ENCODE peak calls at places on chromosomes 3 and 15, in six cellular contexts. D is natural killer cell, I is sigmoid colon, A is Peyer's patch, Q is left lung, P is suprapubic skin. O is an unnamed sample.

GRCh38 chr3:124834723-124835718 is 52.1 kb downstream of the ITGB5 start:
- DNase-seq in I (peak; percentile 78), D (peak; percentile 20), Q (no peak), P (peak; percentile 68), A (peak; percentile 58), O (peak; percentile 20)

GRCh38 chr3:20648921-20649381 is 462.9 kb upstream of the SGO1 start:
- DNase-seq in A (no peak), Q (no peak), P (no peak), D (no peak), I (no peak), O (no peak)

GRCh38 chr3:32202496-32202895 is 36.0 kb upstream of the CMTM8 start:
- DNase-seq in P (no peak), A (no peak), D (no peak), I (no peak), Q (no peak), O (no peak)

GRCh38 chr3:39141211-39141995 is 12.0 kb downstream of the CSRNP1 start:
- DNase-seq in D (no peak), I (peak; percentile 72), Q (peak; percentile 90), P (peak; percentile 88), A (peak; percentile 28), O (no peak)

GRCh38 chr15:55267401-55268053 is 22.1 kb downstream of the RAB27A start:
- DNase-seq in I (no peak), A (peak; percentile 81), D (peak; percentile 68), Q (peak; percentile 88), P (no peak), O (no peak)

GRCh38 chr3:112822116-112823055 is 24.3 kb downstream of the CD200R1L start:
- DNase-seq in Q (no peak), P (no peak), D (no peak), A (no peak), I (no peak), O (no peak)

GRCh38 chr3:41272667-41273066 is 73.4 kb downstream of the CTNNB1 start:
- DNase-seq in A (no peak), D (no peak), P (no peak), I (no peak), Q (no peak), O (no peak)

GRCh38 chr3:111307676-111308075 is 234.3 kb upstream of the CD96 start:
- DNase-seq in A (no peak), Q (no peak), I (no peak), P (no peak), D (no peak), O (no peak)

GRCh38 chr15:65336767-65337435 is 32.4 kb downstream of the RNU5B-1 start:
- DNase-seq in I (no peak), P (no peak), Q (no peak), A (no peak), D (no peak), O (no peak)

GRCh38 chr3:47239929-47240328 is 42.7 kb downstream of the KIF9 start:
- DNase-seq in I (no peak), A (no peak), Q (no peak), P (no peak), D (no peak), O (no peak)

GRCh38 chr3:72295276-72295973 is 510.5 kb upstream of the PROK2 start:
- DNase-seq in P (no peak), A (no peak), D (no peak), Q (no peak), I (no peak), O (no peak)

GRCh38 chr3:31105438-31106077 is 211.1 kb upstream of the GADL1 start:
- DNase-seq in D (no peak), I (no peak), P (no peak), Q (no peak), A (no peak), O (no peak)

GRCh38 chr3:126349611-126350501 is 7.4 kb downstream of the KLF15 start:
- DNase-seq in A (no peak), P (peak; percentile 56), Q (peak; percentile 54), D (peak; percentile 10), I (peak; percentile 56), O (no peak)

GRCh38 chr3:157130138-157130880 is 29.6 kb downstream of the CCNL1 start:
- DNase-seq in I (peak; percentile 77), P (peak; percentile 81), D (peak; percentile 46), A (peak; percentile 74), Q (no peak), O (peak; percentile 57)

GRCh38 chr15:94107652-94108051 is 123.7 kb upstream of the MCTP2 start:
- DNase-seq in D (no peak), I (no peak), Q (no peak), P (no peak), A (no peak), O (no peak)

GRCh38 chr3:16477501-16477900 is 36.0 kb downstream of the RFTN1 start:
- DNase-seq in A (no peak), D (no peak), Q (no peak), I (no peak), P (no peak), O (no peak)

GRCh38 chr3:71607364-71607763 is 23.8 kb upstream of the FOXP1 start:
- DNase-seq in A (no peak), P (no peak), Q (no peak), D (no peak), I (no peak), O (no peak)

GRCh38 chr3:44584646-44585501 is at the start of gene ZNF660:
- DNase-seq in I (peak; percentile 84), D (peak; percentile 26), P (peak; percentile 66), Q (peak; percentile 79), A (no peak), O (peak; percentile 68)

GRCh38 chr15:41512512-41513281 is 930 bp downstream of the LTK start:
- DNase-seq in I (no peak), P (no peak), D (peak; percentile 34), Q (peak; percentile 88), A (peak; percentile 35), O (no peak)

GRCh38 chr15:57388199-57388863 is 12.0 kb downstream of the CGNL1 start:
- DNase-seq in I (no peak), P (no peak), A (no peak), Q (no peak), D (no peak), O (no peak)

GRCh38 chr3:28348286-28348636 is 260 bp upstream of the ZCWPW2 start:
- DNase-seq in I (no peak), D (no peak), P (peak; percentile 97), A (no peak), Q (no peak), O (no peak)

GRCh38 chr15:89115547-89115946 is 27.3 kb downstream of the ABHD2 start:
- DNase-seq in P (no peak), I (no peak), A (no peak), D (no peak), Q (no peak), O (peak; percentile 16)

GRCh38 chr15:42035362-42035761 is 14.5 kb upstream of the PLA2G4E start:
- DNase-seq in I (no peak), P (no peak), A (peak; percentile 32), Q (no peak), D (no peak), O (no peak)

GRCh38 chr15:40928351-40928974 is 677 bp upstream of the DLL4 start:
- DNase-seq in I (no peak), A (peak; percentile 23), P (no peak), D (no peak), Q (no peak), O (no peak)

GRCh38 chr3:14497321-14497720 is 42.8 kb downstream of the GRIP2 start:
- DNase-seq in Q (no peak), P (peak; percentile 27), D (no peak), A (no peak), I (no peak), O (no peak)
- TF ChIP-seq CTCF in Q (no peak), P (no peak), D (no peak), A (no peak), I (no peak), O (no peak)

DNA sequence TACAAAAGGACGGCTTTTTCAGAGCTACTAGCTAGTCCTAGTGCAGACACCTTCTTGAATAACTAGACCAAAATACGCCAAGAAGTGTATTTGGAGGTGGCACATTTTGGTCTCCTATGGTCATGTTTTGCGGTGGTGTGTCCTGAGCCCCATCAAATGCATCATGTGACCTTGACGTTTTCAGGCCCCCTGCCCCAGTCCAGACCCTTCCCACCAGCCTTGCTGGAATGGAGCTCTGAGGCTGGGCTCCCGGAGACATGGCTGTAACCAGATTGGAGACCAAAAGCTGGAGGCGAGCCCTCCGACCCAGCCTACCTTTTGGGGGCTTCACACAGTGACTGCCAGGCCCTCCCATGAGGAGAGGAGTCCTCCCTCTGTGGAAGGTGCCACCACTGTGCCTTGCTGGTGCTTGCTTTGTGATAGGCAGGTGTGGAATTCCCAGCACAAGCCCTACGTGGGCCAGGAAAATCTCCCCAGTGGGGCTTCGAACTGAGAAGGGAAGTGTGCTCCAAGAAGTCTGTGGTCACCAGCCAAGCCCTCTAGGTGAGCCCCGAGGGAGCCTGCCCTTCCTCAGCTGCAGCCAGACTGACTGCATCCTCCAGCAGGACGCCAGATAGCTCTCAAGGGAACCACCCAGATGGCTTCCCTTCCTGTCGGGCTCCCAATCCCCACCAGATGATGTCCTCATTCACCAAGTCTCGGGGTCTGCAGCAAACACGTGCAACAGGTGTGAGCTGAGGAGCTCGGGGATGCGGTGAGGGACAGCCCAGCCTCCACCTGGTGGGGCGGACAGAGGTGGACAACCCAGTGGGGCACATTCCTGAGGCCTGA is 126.2 kb downstream of the ASB7 start:
- DNase-seq in P (no peak), Q (no peak), A (no peak), D (no peak), I (no peak), O (no peak)
- TF ChIP-seq CTCF in P (no peak), Q (no peak), A (no peak), D (no peak), I (no peak), O (no peak)

GRCh38 chr3:36843065-36844051 is 79.0 kb upstream of the DCLK3 start:
- DNase-seq in Q (no peak), P (no peak), I (no peak), D (peak; percentile 37), A (peak; percentile 23), O (peak; percentile 21)
- TF ChIP-seq CTCF in Q (peak; percentile 23), P (peak; percentile 47), I (no peak), D (peak; percentile 70), A (no peak), O (peak; percentile 64)

DNA sequence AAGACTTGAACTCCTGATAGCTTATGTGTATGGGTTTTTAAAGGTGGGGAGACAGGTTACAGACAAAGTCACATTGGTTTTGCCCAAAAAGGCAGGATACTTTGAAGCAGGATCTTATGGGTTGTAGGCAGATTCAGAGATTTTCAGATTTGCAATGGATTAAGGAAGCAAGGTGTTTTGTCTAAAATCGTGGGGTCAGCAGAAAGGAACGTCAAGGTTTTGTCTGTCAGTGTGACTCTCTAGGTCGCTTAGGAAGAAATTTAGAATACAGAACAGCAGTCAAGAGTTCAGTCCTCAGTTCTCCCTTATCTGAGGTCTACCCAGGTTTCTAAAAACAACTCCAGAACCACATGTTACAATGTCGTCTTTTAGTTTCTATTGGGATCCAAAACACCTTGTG is 361.0 kb downstream of the SQOR start:
- DNase-seq in Q (no peak), P (no peak), D (no peak), A (no peak), I (no peak), O (no peak)
- TF ChIP-seq CTCF in Q (no peak), P (no peak), D (no peak), A (no peak), I (no peak), O (no peak)

GRCh38 chr3:22091329-22091728 is 340.3 kb upstream of the ZNF385D start:
- DNase-seq in P (no peak), Q (no peak), A (no peak), I (no peak), D (no peak), O (no peak)

DNA sequence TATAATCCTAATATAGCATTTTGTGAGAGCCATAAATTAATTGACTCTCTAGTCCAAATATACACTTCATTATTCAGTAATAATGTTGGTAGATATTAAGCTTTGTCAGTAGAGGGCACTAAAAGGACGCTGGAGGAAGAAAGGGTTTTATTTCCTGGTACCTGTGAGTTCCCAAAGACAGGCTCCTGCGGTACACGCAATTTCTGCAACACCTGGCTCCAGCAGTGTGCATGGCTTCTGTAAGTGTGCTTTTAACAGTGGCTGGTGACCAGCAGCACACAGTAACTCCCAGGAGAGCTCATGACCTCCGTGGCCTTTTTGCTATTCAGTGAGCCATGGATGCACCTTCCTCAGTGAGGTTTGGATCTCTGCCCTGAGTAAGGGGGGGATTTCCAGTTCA is 338.3 kb upstream of the ZNF385D start:
- DNase-seq in Q (no peak), P (no peak), I (no peak), A (no peak), D (no peak), O (no peak)
- TF ChIP-seq CTCF in Q (peak; percentile 47), P (no peak), I (peak; percentile 16), A (no peak), D (no peak), O (peak; percentile 69)

O was measured in progenitor cell of endocrine pancreas.